ENCODE peak calls at places on chromosomes 12 and 14, in six cellular contexts. S, H, U, E, N and F are unnamed samples.

GRCh38 chr12:75722714-75723200 is 211.3 kb upstream of the KRR1 start:
- DNase-seq in S (peak), H (no peak), U (no peak), E (peak), N (peak), F (peak)

GRCh38 chr12:6703631-6704030 is 3.0 kb upstream of the PIANP start:
- DNase-seq in S (peak), H (peak), U (no peak), E (peak), N (no peak), F (no peak)

GRCh38 chr12:122333142-122334087 is 67.1 kb upstream of the VPS33A start:
- DNase-seq in S (no peak), H (no peak), U (no peak), E (no peak), N (no peak), F (no peak)

GRCh38 chr12:31206038-31206670 is 119.8 kb downstream of the SINHCAF start:
- DNase-seq in S (peak), H (no peak), U (no peak), E (no peak), N (no peak), F (peak)

GRCh38 chr14:32564591-32564990 is 235.5 kb downstream of the AKAP6 start:
- DNase-seq in S (peak), H (no peak), U (no peak), E (no peak), N (peak), F (no peak)

GRCh38 chr12:69052613-69053408 is 119.8 kb upstream of the CPM start:
- DNase-seq in S (peak), H (no peak), U (no peak), E (no peak), N (no peak), F (peak)

GRCh38 chr14:90491221-90491867 is 94.5 kb downstream of the CALM1 start:
- DNase-seq in S (no peak), H (no peak), U (no peak), E (no peak), N (no peak), F (peak)

GRCh38 chr12:132353811-132354210 is 24.4 kb upstream of the GALNT9 start:
- DNase-seq in S (no peak), H (no peak), U (no peak), E (no peak), N (no peak), F (no peak)

GRCh38 chr12:51827925-51828818 is 20.3 kb downstream of the FIGNL2 start:
- DNase-seq in S (peak), H (no peak), U (no peak), E (peak), N (peak), F (peak)

GRCh38 chr12:39872425-39872824 is 233.5 kb downstream of the SLC2A13 start:
- DNase-seq in S (no peak), H (no peak), U (no peak), E (no peak), N (no peak), F (no peak)

GRCh38 chr14:52741865-52742264 is 11.9 kb downstream of the STYX start:
- DNase-seq in S (no peak), H (no peak), U (no peak), E (no peak), N (no peak), F (no peak)

GRCh38 chr14:76867536-76868452 is 41.6 kb downstream of the LRRC74A start:
- DNase-seq in S (no peak), H (no peak), U (peak), E (peak), N (no peak), F (no peak)

GRCh38 chr14:99603965-99604765 is at the start of gene CCDC85C:
- DNase-seq in S (peak), H (peak), U (peak), E (peak), N (no peak), F (peak)

GRCh38 chr14:81296263-81296923 is 75.6 kb upstream of the GTF2A1 start:
- DNase-seq in S (no peak), H (no peak), U (no peak), E (peak), N (peak), F (no peak)

GRCh38 chr12:119576915-119577314 is 16.7 kb upstream of the TMEM233 start:
- DNase-seq in S (no peak), H (no peak), U (no peak), E (no peak), N (no peak), F (no peak)

GRCh38 chr14:69625299-69626131 is 14.1 kb downstream of the SUSD6 start:
- DNase-seq in S (peak), H (no peak), U (peak), E (peak), N (peak), F (no peak)